ENCODE peak calls at places on chromosomes 11 and 22, in five cellular contexts. V is ecto neural progenitor cell; F is stimulated activated CD4-positive, alpha-beta T cell treated with anti-CD3 and anti-CD28 coated beads, Interleukin-1b, Interleukin-23, amount 100 ng/mL, for 24 hours; Z is NCI-H2029 treated with DMSO at 0.1 percent for 48 hours; N is amygdala. U is an unnamed sample.

GRCh38 chr22:50604256-50604580 is 3.6 kb downstream of the MAPK8IP2 start:
- DNase-seq in V (no peak), F (no peak), Z (no peak), N (no peak), U (no peak)

GRCh38 chr11:86249307-86250098 is 5.0 kb downstream of the EED start:
- DNase-seq in V (no peak), F (no peak), Z (no peak), N (no peak), U (no peak)

GRCh38 chr11:68840661-68841653 is 759 bp downstream of the CPT1A start:
- DNase-seq in V (no peak), F (no peak), Z (no peak), N (peak), U (peak)

GRCh38 chr11:47469411-47470179 is 20.7 kb upstream of the RAPSN start:
- DNase-seq in V (no peak), F (no peak), Z (no peak), N (no peak), U (no peak)

GRCh38 chr11:10314199-10315072 is 9.6 kb downstream of the ADM start:
- DNase-seq in V (no peak), F (no peak), Z (peak), N (no peak), U (no peak)

GRCh38 chr11:34052608-34053160 is 1.2 kb downstream of the CAPRIN1 start:
- DNase-seq in V (peak), F (peak), Z (no peak), N (no peak), U (peak)

GRCh38 chr11:131370901-131371790 is 731 bp downstream of the NTM start:
- DNase-seq in V (no peak), F (no peak), Z (no peak), N (no peak), U (no peak)

GRCh38 chr11:93169950-93170561 is 27.7 kb downstream of the SLC36A4 start:
- DNase-seq in V (no peak), F (no peak), Z (no peak), N (no peak), U (no peak)

GRCh38 chr22:17159504-17159951 is 451 bp upstream of the HDHD5 start:
- DNase-seq in V (no peak), F (peak), Z (no peak), N (peak), U (peak)

GRCh38 chr11:14793546-14793945 is 98.5 kb downstream of the CYP2R1 start:
- DNase-seq in V (no peak), F (no peak), Z (no peak), N (no peak), U (no peak)

GRCh38 chr22:49023879-49024774 is 803.5 kb downstream of the BRD1 start:
- DNase-seq in V (no peak), F (no peak), Z (no peak), N (no peak), U (no peak)